ENCODE peak calls at places on chromosomes 2 and 18, in eight cellular contexts. One of them, this sample, is unnamed.
A peak's percentile ranks its signal among the peaks of the same experiment; 100 is the strongest.

GRCh38 chr2:133177196-133177595 is 391.1 kb downstream of the NCKAP5 start:
- DNase-seq in globus pallidus: no peak
- DNase-seq in neural progenitor cell: no peak
- DNase-seq in germinal center: no peak
- DNase-seq in left ventricle myocardium superior: no peak
- DNase-seq in aorta: no peak
- DNase-seq in AG08396: no peak
- DNase-seq in astrocyte of the spinal cord: peak; percentile 62
- DNase-seq in this sample: peak; percentile 37

GRCh38 chr18:58464104-58464625 is 164.7 kb downstream of the ALPK2 start:
- DNase-seq in globus pallidus: no peak
- DNase-seq in neural progenitor cell: no peak
- DNase-seq in germinal center: no peak
- DNase-seq in left ventricle myocardium superior: no peak
- DNase-seq in aorta: no peak
- DNase-seq in AG08396: no peak
- DNase-seq in astrocyte of the spinal cord: no peak
- DNase-seq in this sample: no peak

GRCh38 chr2:10146366-10147005 is 23.9 kb downstream of the RRM2 start:
- DNase-seq in globus pallidus: no peak
- DNase-seq in neural progenitor cell: no peak
- DNase-seq in germinal center: no peak
- DNase-seq in left ventricle myocardium superior: no peak
- DNase-seq in aorta: no peak
- DNase-seq in AG08396: no peak
- DNase-seq in astrocyte of the spinal cord: no peak
- DNase-seq in this sample: no peak

GRCh38 chr2:20514596-20515269 is 67.9 kb downstream of the RHOB start:
- DNase-seq in globus pallidus: no peak
- DNase-seq in neural progenitor cell: no peak
- DNase-seq in germinal center: no peak
- DNase-seq in left ventricle myocardium superior: no peak
- DNase-seq in aorta: no peak
- DNase-seq in AG08396: peak; percentile 90
- DNase-seq in astrocyte of the spinal cord: peak; percentile 98
- DNase-seq in this sample: peak; percentile 89

GRCh38 chr2:233264667-233265066 is 13.2 kb downstream of the ATG16L1 start:
- DNase-seq in globus pallidus: no peak
- DNase-seq in neural progenitor cell: no peak
- DNase-seq in germinal center: no peak
- DNase-seq in left ventricle myocardium superior: no peak
- DNase-seq in aorta: no peak
- DNase-seq in AG08396: no peak
- DNase-seq in astrocyte of the spinal cord: no peak
- DNase-seq in this sample: no peak

GRCh38 chr2:23376972-23377371 is 8.0 kb upstream of the KLHL29 start:
- DNase-seq in globus pallidus: no peak
- DNase-seq in neural progenitor cell: no peak
- DNase-seq in germinal center: no peak
- DNase-seq in left ventricle myocardium superior: no peak
- DNase-seq in aorta: no peak
- DNase-seq in AG08396: no peak
- DNase-seq in astrocyte of the spinal cord: no peak
- DNase-seq in this sample: no peak

GRCh38 chr2:212815453-212815852 is 276.9 kb upstream of the ERBB4 start:
- DNase-seq in globus pallidus: no peak
- DNase-seq in neural progenitor cell: no peak
- DNase-seq in germinal center: no peak
- DNase-seq in left ventricle myocardium superior: no peak
- DNase-seq in aorta: no peak
- DNase-seq in AG08396: no peak
- DNase-seq in astrocyte of the spinal cord: no peak
- DNase-seq in this sample: no peak

GRCh38 chr18:48939368-48940097 is 11.2 kb downstream of the SMAD7 start:
- DNase-seq in globus pallidus: no peak
- DNase-seq in neural progenitor cell: peak; percentile 56
- DNase-seq in germinal center: no peak
- DNase-seq in left ventricle myocardium superior: peak; percentile 70
- DNase-seq in aorta: peak; percentile 86
- DNase-seq in AG08396: no peak
- DNase-seq in astrocyte of the spinal cord: peak; percentile 48
- DNase-seq in this sample: no peak

GRCh38 chr2:43941359-43941758 is 54.4 kb downstream of the LRPPRC start:
- DNase-seq in globus pallidus: peak; percentile 11
- DNase-seq in neural progenitor cell: no peak
- DNase-seq in germinal center: no peak
- DNase-seq in left ventricle myocardium superior: no peak
- DNase-seq in aorta: no peak
- DNase-seq in AG08396: no peak
- DNase-seq in astrocyte of the spinal cord: no peak
- DNase-seq in this sample: no peak

GRCh38 chr2:229431331-229431954 is 160.4 kb upstream of the PID1 start:
- DNase-seq in globus pallidus: peak; percentile 73
- DNase-seq in neural progenitor cell: peak; percentile 44
- DNase-seq in germinal center: peak; percentile 10
- DNase-seq in left ventricle myocardium superior: no peak
- DNase-seq in aorta: no peak
- DNase-seq in AG08396: no peak
- DNase-seq in astrocyte of the spinal cord: peak; percentile 84
- DNase-seq in this sample: peak; percentile 65

GRCh38 chr2:79669714-79670113 is 156.9 kb downstream of the CTNNA2 start:
- DNase-seq in globus pallidus: no peak
- DNase-seq in neural progenitor cell: no peak
- DNase-seq in germinal center: no peak
- DNase-seq in left ventricle myocardium superior: no peak
- DNase-seq in aorta: no peak
- DNase-seq in AG08396: no peak
- DNase-seq in astrocyte of the spinal cord: no peak
- DNase-seq in this sample: no peak

GRCh38 chr2:155675920-155676319 is 656.6 kb downstream of the NR4A2 start:
- DNase-seq in globus pallidus: no peak
- DNase-seq in neural progenitor cell: no peak
- DNase-seq in germinal center: no peak
- DNase-seq in left ventricle myocardium superior: no peak
- DNase-seq in aorta: no peak
- DNase-seq in AG08396: no peak
- DNase-seq in astrocyte of the spinal cord: no peak
- DNase-seq in this sample: no peak

GRCh38 chr2:60416221-60417008 is 137.0 kb downstream of the BCL11A start:
- DNase-seq in globus pallidus: no peak
- DNase-seq in neural progenitor cell: no peak
- DNase-seq in germinal center: no peak
- DNase-seq in left ventricle myocardium superior: peak; percentile 44
- DNase-seq in aorta: no peak
- DNase-seq in AG08396: no peak
- DNase-seq in astrocyte of the spinal cord: no peak
- DNase-seq in this sample: no peak

GRCh38 chr18:73741946-73742345 is 405.7 kb downstream of the FBXO15 start:
- DNase-seq in globus pallidus: no peak
- DNase-seq in neural progenitor cell: no peak
- DNase-seq in germinal center: no peak
- DNase-seq in left ventricle myocardium superior: no peak
- DNase-seq in aorta: no peak
- DNase-seq in AG08396: no peak
- DNase-seq in astrocyte of the spinal cord: peak; percentile 50
- DNase-seq in this sample: no peak

GRCh38 chr2:240519396-240520142 is 38.2 kb downstream of the ANKMY1 start:
- DNase-seq in globus pallidus: no peak
- DNase-seq in neural progenitor cell: peak; percentile 24
- DNase-seq in germinal center: no peak
- DNase-seq in left ventricle myocardium superior: no peak
- DNase-seq in aorta: peak; percentile 69
- DNase-seq in AG08396: peak; percentile 68
- DNase-seq in astrocyte of the spinal cord: peak; percentile 14
- DNase-seq in this sample: no peak

GRCh38 chr18:59459352-59460059 is 100.4 kb upstream of the LMAN1 start:
- DNase-seq in globus pallidus: no peak
- DNase-seq in neural progenitor cell: peak; percentile 22
- DNase-seq in germinal center: peak; percentile 14
- DNase-seq in left ventricle myocardium superior: no peak
- DNase-seq in aorta: no peak
- DNase-seq in AG08396: peak; percentile 43
- DNase-seq in astrocyte of the spinal cord: peak; percentile 71
- DNase-seq in this sample: peak; percentile 55